ENCODE peak calls at places on chromosome 20, in ten cellular contexts. H is stimulated activated CD4-positive, alpha-beta T cell treated with anti-CD3 and anti-CD28 coated beads, Interleukin-1b, Interleukin-23, amount 100 ng/mL, for 24 hours; F is NCI-H1105 treated with DMSO at 0.1 percent for 48 hours; L is CD8-positive, alpha-beta memory T cell; B is stimulated activated CD8-positive, alpha-beta memory T cell treated with anti-CD3 and anti-CD28 coated beads, Interleukin-15, amount 100 ng/mL, for 48 hours; P is HCEC 1CT; Y is PC-3; M is activated T-cell treated with anti-CD3 and anti-CD28 coated beads, Interleukin-2, amount 50 U/mL, for 72 hours; D is T-helper 2 cell; U is NCI-H1694 treated with DMSO at 0.1 percent for 48 hours. S is an unnamed sample.

GRCh38 chr20:25624500-25624939 is 706 bp upstream of the NANP start:
- DNase-seq in H (no peak), F (no peak), L (no peak), B (no peak), P (no peak), Y (no peak), M (no peak), D (no peak), U (peak), S (no peak)

GRCh38 chr20:37669773-37670236 is 24.0 kb upstream of the CTNNBL1 start:
- DNase-seq in H (no peak), F (no peak), L (no peak), B (no peak), P (no peak), Y (no peak), M (no peak), D (no peak), U (no peak), S (no peak)

GRCh38 chr20:54292186-54292585 is 84.3 kb downstream of the PFDN4 start:
- DNase-seq in H (no peak), F (no peak), L (no peak), B (no peak), P (peak), Y (peak), M (no peak), D (no peak), U (no peak), S (no peak)

GRCh38 chr20:58895099-58895795 is 42.7 kb downstream of the GNAS start:
- DNase-seq in H (no peak), F (no peak), L (no peak), B (no peak), P (no peak), Y (no peak), M (no peak), D (no peak), U (no peak), S (no peak)

GRCh38 chr20:54047048-54047447 is 23.3 kb downstream of the BCAS1 start:
- DNase-seq in H (no peak), F (no peak), L (no peak), B (no peak), P (no peak), Y (no peak), M (no peak), D (no peak), U (no peak), S (no peak)

GRCh38 chr20:14997791-14998190 is 660.4 kb upstream of the FLRT3 start:
- DNase-seq in H (no peak), F (no peak), L (no peak), B (no peak), P (no peak), Y (peak), M (no peak), D (no peak), U (no peak), S (no peak)

GRCh38 chr20:31641391-31641790 is 3.7 kb downstream of the COX4I2 start:
- DNase-seq in H (no peak), F (no peak), L (no peak), B (no peak), P (no peak), Y (no peak), M (peak), D (no peak), U (no peak), S (no peak)

GRCh38 chr20:50746138-50746940 is 15.0 kb downstream of the PARD6B start:
- DNase-seq in H (no peak), F (peak), L (no peak), B (no peak), P (no peak), Y (no peak), M (peak), D (no peak), U (no peak), S (peak)

GRCh38 chr20:11676618-11677289 is 240.9 kb upstream of the BTBD3 start:
- DNase-seq in H (no peak), F (peak), L (no peak), B (no peak), P (peak), Y (peak), M (peak), D (no peak), U (peak), S (peak)

GRCh38 chr20:50333856-50334255 is 143.2 kb downstream of the CEBPB start:
- DNase-seq in H (no peak), F (no peak), L (no peak), B (no peak), P (peak), Y (peak), M (no peak), D (no peak), U (no peak), S (no peak)